ENCODE peak calls at places on chromosomes 6 and 20, in ten cellular contexts. Z is colonic mucosa; P is NCI-H2081; Y is T-helper 9 cell; T is RPMI7951; R is activated naive CD8-positive, alpha-beta T cell treated with anti-CD3 and anti-CD28 coated beads, Interleukin-2, amount 50 U/mL, for 24 hours; S is NCI-H446 treated with DMSO at 0.1 percent for 48 hours; W is HCT116; F is HT1080; H is AG08396. O is an unnamed sample.
A peak's percentile ranks its signal among the peaks of the same experiment; 100 is the strongest.

GRCh38 chr6:39377530-39377929 is 55.0 kb upstream of the KCNK16 start:
- DNase-seq in Z (peak; percentile 49), P (peak; percentile 57), Y (no peak), T (peak; percentile 83), R (peak; percentile 10), S (peak; percentile 72), W (peak; percentile 23), F (peak; percentile 66), H (peak; percentile 64), O (no peak)

GRCh38 chr6:26159417-26160273 is 72.4 kb downstream of the HFE start:
- DNase-seq in Z (no peak), P (peak; percentile 36), Y (no peak), T (peak; percentile 62), R (no peak), S (no peak), W (no peak), F (peak; percentile 56), H (no peak), O (no peak)

GRCh38 chr6:5124526-5124925 is 39.4 kb downstream of the PPP1R3G start:
- DNase-seq in Z (no peak), P (no peak), Y (no peak), T (no peak), R (no peak), S (no peak), W (no peak), F (no peak), H (no peak), O (no peak)

GRCh38 chr6:158008894-158009891 is 27.5 kb downstream of the SYNJ2 start:
- DNase-seq in Z (no peak), P (peak; percentile 77), Y (peak; percentile 17), T (peak; percentile 98), R (peak; percentile 28), S (peak; percentile 92), W (no peak), F (no peak), H (no peak), O (no peak)

GRCh38 chr6:52087498-52087999 is at the start of gene PKHD1:
- DNase-seq in Z (peak; percentile 55), P (no peak), Y (no peak), T (peak; percentile 50), R (no peak), S (no peak), W (peak; percentile 34), F (peak; percentile 4), H (peak; percentile 6), O (no peak)

GRCh38 chr6:164419099-164419498 is 890.3 kb downstream of the C6orf118 start:
- DNase-seq in Z (no peak), P (no peak), Y (no peak), T (no peak), R (no peak), S (no peak), W (no peak), F (no peak), H (no peak), O (no peak)

GRCh38 chr20:2738734-2739398 is 46.3 kb downstream of the EBF4 start:
- DNase-seq in Z (no peak), P (no peak), Y (no peak), T (no peak), R (no peak), S (no peak), W (no peak), F (no peak), H (no peak), O (no peak)

GRCh38 chr6:137217801-137218472 is 1.2 kb downstream of the IFNGR1 start:
- DNase-seq in Z (peak; percentile 69), P (no peak), Y (no peak), T (peak; percentile 46), R (no peak), S (no peak), W (no peak), F (no peak), H (no peak), O (no peak)

GRCh38 chr6:111730835-111731234 is 125.2 kb upstream of the TRAF3IP2 start:
- DNase-seq in Z (no peak), P (no peak), Y (no peak), T (no peak), R (no peak), S (no peak), W (no peak), F (no peak), H (no peak), O (no peak)

GRCh38 chr20:24746351-24746685 is 202.8 kb upstream of the CST7 start:
- DNase-seq in Z (peak; percentile 92), P (no peak), Y (no peak), T (peak; percentile 72), R (no peak), S (no peak), W (peak; percentile 48), F (peak; percentile 90), H (no peak), O (no peak)

GRCh38 chr20:25399038-25399430 is 8.4 kb upstream of the ABHD12 start:
- DNase-seq in Z (peak; percentile 56), P (peak; percentile 72), Y (no peak), T (peak; percentile 86), R (no peak), S (peak; percentile 62), W (peak; percentile 68), F (peak; percentile 78), H (peak; percentile 68), O (peak; percentile 54)

GRCh38 chr20:48025061-48025515 is 239.8 kb upstream of the SULF2 start:
- DNase-seq in Z (no peak), P (no peak), Y (no peak), T (peak; percentile 96), R (no peak), S (no peak), W (no peak), F (peak; percentile 75), H (no peak), O (no peak)

GRCh38 chr6:34855463-34855862 is 32.4 kb downstream of the TAF11 start:
- DNase-seq in Z (no peak), P (no peak), Y (no peak), T (no peak), R (no peak), S (no peak), W (no peak), F (no peak), H (no peak), O (no peak)

GRCh38 chr6:155261146-155261900 is 2.5 kb upstream of the CLDN20 start:
- DNase-seq in Z (no peak), P (no peak), Y (no peak), T (no peak), R (no peak), S (no peak), W (no peak), F (peak; percentile 17), H (no peak), O (no peak)

GRCh38 chr6:145668844-145669243 is 66.5 kb downstream of the EPM2A start:
- DNase-seq in Z (no peak), P (no peak), Y (no peak), T (no peak), R (no peak), S (no peak), W (no peak), F (no peak), H (no peak), O (no peak)

GRCh38 chr20:53050338-53050737 is 78.2 kb downstream of the TSHZ2 start:
- DNase-seq in Z (no peak), P (no peak), Y (no peak), T (no peak), R (no peak), S (no peak), W (no peak), F (no peak), H (no peak), O (no peak)

GRCh38 chr6:2798586-2799134 is 33.5 kb downstream of the WRNIP1 start:
- DNase-seq in Z (no peak), P (no peak), Y (no peak), T (no peak), R (no peak), S (no peak), W (no peak), F (no peak), H (no peak), O (no peak)

GRCh38 chr20:25486377-25486776 is 78.9 kb downstream of the GINS1 start:
- DNase-seq in Z (no peak), P (peak; percentile 7), Y (no peak), T (peak; percentile 29), R (peak; percentile 3), S (no peak), W (no peak), F (no peak), H (no peak), O (no peak)

GRCh38 chr20:57308451-57309410 is 20.9 kb upstream of the SPO11 start:
- DNase-seq in Z (no peak), P (no peak), Y (no peak), T (peak; percentile 16), R (no peak), S (no peak), W (no peak), F (no peak), H (no peak), O (no peak)

GRCh38 chr20:53609501-53610445 is 16.1 kb upstream of the ZNF217 start:
- DNase-seq in Z (peak; percentile 74), P (no peak), Y (peak; percentile 54), T (peak; percentile 60), R (peak; percentile 81), S (no peak), W (no peak), F (no peak), H (no peak), O (no peak)

GRCh38 chr6:18412644-18413043 is 25.5 kb downstream of the RNF144B start:
- DNase-seq in Z (no peak), P (no peak), Y (no peak), T (no peak), R (no peak), S (no peak), W (no peak), F (no peak), H (peak; percentile 13), O (no peak)

GRCh38 chr6:150998992-150999975 is 133.8 kb downstream of the MTHFD1L start:
- DNase-seq in Z (no peak), P (no peak), Y (no peak), T (no peak), R (no peak), S (no peak), W (no peak), F (no peak), H (no peak), O (no peak)

GRCh38 chr6:12815884-12816600 is 99.5 kb downstream of the PHACTR1 start:
- DNase-seq in Z (no peak), P (no peak), Y (no peak), T (no peak), R (no peak), S (no peak), W (no peak), F (no peak), H (no peak), O (no peak)

GRCh38 chr6:94278146-94278545 is 858.8 kb upstream of the EPHA7 start:
- DNase-seq in Z (no peak), P (no peak), Y (no peak), T (no peak), R (no peak), S (no peak), W (no peak), F (no peak), H (no peak), O (no peak)

GRCh38 chr20:17622851-17623508 is 53.1 kb downstream of the DSTN start:
- DNase-seq in Z (no peak), P (no peak), Y (no peak), T (no peak), R (no peak), S (no peak), W (no peak), F (no peak), H (no peak), O (no peak)